ENCODE peak calls at places on chromosomes 16 and 17, in eight cellular contexts. O is GM12878, K is K562, N is upper lobe of left lung, A is Panc1, Y is HCT116, R is GM23338, X is HepG2. M is an unnamed sample.

GRCh38 chr16:68117884-68118283 is 32.7 kb downstream of the NFATC3 start:
- ATAC-seq in R (no peak), O (peak; percentile 10), X (no peak), Y (no peak), A (no peak), N (no peak), K (no peak), M (no peak)

GRCh38 chr17:7557825-7558543 is 566 bp upstream of the TNFSF13 start:
- ATAC-seq in N (peak; percentile 59), A (peak; percentile 44), X (peak; percentile 39), Y (no peak), R (peak; percentile 45), K (no peak), O (peak; percentile 67), M (peak; percentile 75)

GRCh38 chr16:75322706-75323105 is 71.3 kb upstream of the BCAR1 start:
- ATAC-seq in K (no peak), X (no peak), Y (no peak), N (no peak), R (no peak), A (peak; percentile 60), O (no peak), M (no peak)

GRCh38 chr16:12119562-12119961 is 143.0 kb downstream of the SNX29 start:
- ATAC-seq in R (no peak), K (no peak), O (no peak), Y (no peak), N (peak; percentile 56), A (no peak), X (no peak), M (no peak)

GRCh38 chr17:17713839-17714238 is 32.6 kb downstream of the RAI1 start:
- ATAC-seq in K (no peak), A (no peak), Y (no peak), X (peak; percentile 18), O (peak; percentile 33), N (peak; percentile 33), R (no peak), M (peak; percentile 60)

GRCh38 chr16:69763557-69763942 is 1.4 kb downstream of the WWP2 start:
- ATAC-seq in O (no peak), R (no peak), Y (no peak), A (no peak), X (no peak), K (no peak), N (no peak), M (no peak)

GRCh38 chr17:42087736-42088705 is 10.3 kb downstream of the ZNF385C start:
- ATAC-seq in Y (peak; percentile 99), N (no peak), A (no peak), X (peak; percentile 95), R (peak; percentile 78), O (no peak), K (no peak), M (no peak)

GRCh38 chr17:41583137-41584127 is 3.3 kb downstream of the KRT14 start:
- ATAC-seq in N (no peak), O (no peak), K (peak; percentile 47), X (no peak), R (no peak), Y (no peak), A (no peak), M (no peak)

GRCh38 chr17:4881761-4882555 is 17.4 kb upstream of the C17orf107 start:
- ATAC-seq in K (peak; percentile 97), R (peak; percentile 98), N (peak; percentile 62), Y (peak; percentile 98), O (peak; percentile 96), A (peak; percentile 86), X (peak; percentile 90), M (peak; percentile 63)

GRCh38 chr17:2138768-2139167 is 83.9 kb downstream of the HIC1 start:
- ATAC-seq in X (no peak), K (peak; percentile 62), Y (no peak), O (peak; percentile 64), N (peak; percentile 32), A (peak; percentile 62), R (no peak), M (no peak)

GRCh38 chr16:9868606-9869149 is 313.6 kb downstream of the GRIN2A start:
- ATAC-seq in K (no peak), X (no peak), N (no peak), O (no peak), R (no peak), Y (no peak), A (no peak), M (no peak)

GRCh38 chr17:76714822-76715461 is 4.2 kb upstream of the MXRA7 start:
- ATAC-seq in R (peak; percentile 10), X (peak; percentile 14), O (peak; percentile 71), N (peak; percentile 35), Y (peak; percentile 28), A (no peak), K (peak; percentile 36), M (no peak)
- TF ChIP-seq POLR2AphosphoS5 in R (no peak), X (no peak), O (no peak), N (no peak), Y (no peak), A (no peak), K (no peak), M (no peak)

GRCh38 chr16:17469011-17469741 is 1.6 kb downstream of the XYLT1 start:
- ATAC-seq in K (no peak), A (peak; percentile 24), R (peak; percentile 4), X (peak; percentile 19), O (peak; percentile 28), N (peak; percentile 3), Y (no peak), M (peak; percentile 9)
- TF ChIP-seq CTCF in K (no peak), A (no peak), R (no peak), X (no peak), O (no peak), N (no peak), Y (no peak), M (peak; percentile 8)

GRCh38 chr17:68954146-68954971 is 833 bp downstream of the ABCA8 start:
- ATAC-seq in O (no peak), Y (no peak), K (peak; percentile 33), X (no peak), A (no peak), N (peak; percentile 50), R (no peak), M (no peak)
- H3K4me3 ChIP-seq in O (no peak overlapping the region), Y (no peak overlapping the region), K (peak overlapping the region; percentile 34), X (no peak overlapping the region), A (no peak overlapping the region), N (peak overlapping the region; percentile 13), R (no peak overlapping the region), M (peak overlapping the region; percentile 44)

DNA sequence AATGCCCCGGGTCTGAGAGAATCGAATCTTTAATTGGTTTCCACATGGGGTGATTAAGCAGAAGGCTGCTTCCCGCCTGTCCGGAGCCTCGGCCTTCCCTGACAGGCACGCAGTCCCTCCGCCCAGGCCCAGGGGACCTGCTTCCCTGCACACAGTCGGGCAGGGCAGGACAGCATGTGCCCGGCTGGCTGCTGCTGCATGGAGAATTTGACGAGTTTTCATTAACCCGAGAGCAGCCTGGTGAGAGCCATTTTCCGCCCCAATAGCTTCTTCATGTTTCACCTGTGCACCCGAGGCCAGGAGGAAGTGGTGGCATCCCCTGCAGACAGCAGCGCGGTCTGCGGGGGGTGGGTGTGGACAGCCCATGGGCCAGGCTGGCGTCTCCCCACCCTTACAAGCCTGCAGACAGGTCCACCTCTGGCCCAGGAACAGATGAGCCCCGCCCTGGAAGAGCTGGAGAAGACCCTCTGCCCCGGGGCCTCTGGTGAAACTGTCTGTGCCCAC is 67.1 kb downstream of the KLHDC4 start:
- ATAC-seq in A (no peak), X (no peak), N (no peak), Y (no peak), K (no peak), R (no peak), O (peak; percentile 66), M (no peak)
- TF ChIP-seq POLR2AphosphoS5 in A (no peak), X (no peak), N (no peak), Y (no peak), K (no peak), R (no peak), O (no peak), M (no peak)

DNA sequence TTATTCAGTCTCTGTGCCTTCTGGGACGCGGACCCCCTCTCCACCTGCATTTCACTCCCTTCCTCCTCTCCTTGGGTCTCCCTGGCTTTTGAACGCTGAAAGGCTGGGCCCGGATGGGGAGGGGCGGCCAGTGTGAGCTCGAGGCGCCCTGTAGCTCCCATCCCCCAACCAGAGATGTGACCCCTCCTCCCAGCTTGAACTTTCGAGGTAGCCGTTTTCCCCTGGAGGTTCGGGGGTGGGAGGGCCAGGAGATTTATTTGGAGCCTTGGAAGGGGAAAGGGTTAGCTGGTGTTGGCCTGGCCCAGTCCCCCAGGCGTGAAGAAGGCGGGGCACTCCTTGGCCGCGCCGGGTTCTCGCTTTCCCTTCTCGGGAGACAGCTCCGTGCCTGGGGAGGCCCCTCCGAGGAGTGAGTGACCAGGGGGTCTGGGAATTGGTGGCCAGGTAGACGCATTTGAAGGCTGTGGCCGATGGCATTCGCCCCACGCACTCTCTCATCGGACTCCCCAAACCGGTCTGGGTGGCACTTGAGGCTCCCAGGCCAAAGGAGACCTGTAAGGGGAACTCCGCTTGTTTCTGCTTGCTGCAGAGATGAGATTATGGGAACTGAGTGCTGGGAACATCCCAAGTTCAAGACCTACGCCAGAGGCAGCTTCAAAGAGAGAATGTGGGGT is 942 bp downstream of the LDAF1 start:
- ATAC-seq in O (peak; percentile 67), K (peak; percentile 58), N (peak; percentile 56), Y (peak; percentile 6), X (peak; percentile 14), A (peak; percentile 60), R (peak; percentile 80), M (no peak)
- TF ChIP-seq CTCF in O (no peak), K (no peak), N (no peak), Y (no peak), X (no peak), A (no peak), R (no peak), M (no peak)

DNA sequence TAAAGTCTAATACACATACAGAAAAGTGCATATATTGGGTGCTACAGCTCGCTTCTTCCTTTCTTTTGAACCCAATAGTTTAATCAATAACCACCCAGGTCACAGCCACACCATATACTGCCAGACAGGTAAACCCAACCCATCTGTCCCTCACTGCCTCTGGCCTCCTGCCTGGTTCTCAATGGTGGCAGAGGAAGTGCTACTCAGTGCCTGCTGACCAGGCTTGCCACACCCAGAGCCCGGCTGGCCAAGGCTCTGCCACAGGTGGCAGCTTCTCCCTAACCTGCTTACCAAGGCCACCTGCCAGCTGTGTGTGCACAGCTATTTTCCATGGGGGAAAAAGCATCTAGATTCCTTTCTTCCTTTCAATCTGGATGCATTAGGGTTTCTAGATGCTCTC is 584 bp downstream of the PMP22 start:
- ATAC-seq in X (no peak), A (no peak), Y (no peak), R (no peak), K (no peak), O (no peak), N (no peak), M (no peak)
- H3K4me3 ChIP-seq in X (no peak overlapping the region), A (no peak overlapping the region), Y (no peak overlapping the region), R (no peak overlapping the region), K (no peak overlapping the region), O (no peak overlapping the region), N (no peak overlapping the region), M (peak overlapping the region; percentile 21)

GRCh38 chr17:55266958-55267688 is 2.4 kb downstream of the HLF start:
- ATAC-seq in O (no peak), K (no peak), A (no peak), R (no peak), N (no peak), Y (no peak), X (no peak), M (no peak)
- TF ChIP-seq POLR2AphosphoS5 in O (no peak), K (no peak), A (no peak), R (no peak), N (no peak), Y (no peak), X (peak; percentile 56), M (no peak)